ENCODE peak calls at places on chromosomes 1 and 21, in five cellular contexts. U is PC-3, L is mammary epithelial cell, H is HCT116, V is MM.1S. B is an unnamed sample.

GRCh38 chr1:209733409-209734192 is 22.3 kb upstream of the TRAF3IP3 start:
- DNase-seq in U (no peak), L (peak; percentile 75), H (no peak), V (no peak), B (no peak)

GRCh38 chr1:55645286-55645685 is 430.1 kb upstream of the USP24 start:
- DNase-seq in U (no peak), L (no peak), H (no peak), V (no peak), B (no peak)

GRCh38 chr1:165424454-165425283 is 20.3 kb downstream of the RXRG start:
- DNase-seq in U (no peak), L (no peak), H (no peak), V (peak; percentile 80), B (no peak)

GRCh38 chr21:29271927-29272333 is 26.8 kb upstream of the BACH1 start:
- DNase-seq in U (no peak), L (no peak), H (no peak), V (no peak), B (no peak)

GRCh38 chr1:41483960-41484844 is at the start of gene EDN2:
- DNase-seq in U (peak; percentile 63), L (peak; percentile 66), H (no peak), V (no peak), B (no peak)

GRCh38 chr1:37764888-37765441 is at the start of gene EPHA10:
- DNase-seq in U (no peak), L (no peak), H (no peak), V (no peak), B (no peak)

GRCh38 chr21:17542371-17542992 is 29.6 kb downstream of the CXADR start:
- DNase-seq in U (no peak), L (no peak), H (no peak), V (no peak), B (no peak)

GRCh38 chr1:87329051-87329755 is 523 bp downstream of the LMO4 start:
- DNase-seq in U (peak; percentile 30), L (peak; percentile 28), H (no peak), V (peak; percentile 62), B (peak; percentile 63)

GRCh38 chr1:214296860-214297699 is 16.1 kb downstream of the SMYD2 start:
- DNase-seq in U (peak; percentile 84), L (peak; percentile 46), H (no peak), V (peak; percentile 32), B (no peak)

GRCh38 chr1:54362881-54363340 is 43.3 kb downstream of the SSBP3 start:
- DNase-seq in U (no peak), L (no peak), H (no peak), V (no peak), B (no peak)

GRCh38 chr1:148308832-148309458 is 156.9 kb upstream of the NBPF11 start:
- DNase-seq in U (no peak), L (peak; percentile 59), H (no peak), V (no peak), B (no peak)

GRCh38 chr1:150567341-150567716 is 12.1 kb downstream of the MCL1 start:
- DNase-seq in U (no peak), L (no peak), H (no peak), V (peak; percentile 88), B (peak; percentile 73)

GRCh38 chr1:78004719-78005346 is at the start of gene DNAJB4:
- DNase-seq in U (peak; percentile 95), L (peak; percentile 96), H (peak; percentile 97), V (peak; percentile 98), B (peak; percentile 78)

GRCh38 chr1:147721711-147722110 is 38.7 kb downstream of the GJA5 start:
- DNase-seq in U (peak; percentile 22), L (peak; percentile 83), H (no peak), V (no peak), B (no peak)

GRCh38 chr1:179145521-179145920 is 63.7 kb downstream of the TOR3A start:
- DNase-seq in U (no peak), L (no peak), H (no peak), V (no peak), B (no peak)

GRCh38 chr1:100249155-100249536 is 488 bp downstream of the DBT start:
- DNase-seq in U (no peak), L (no peak), H (no peak), V (no peak), B (no peak)

GRCh38 chr1:156282143-156282478 is 514 bp downstream of the SMG5 start:
- DNase-seq in U (peak; percentile 58), L (no peak), H (peak; percentile 48), V (peak; percentile 47), B (no peak)

GRCh38 chr1:157431751-157432150 is 120.6 kb downstream of the FCRL5 start:
- DNase-seq in U (peak; percentile 79), L (peak; percentile 84), H (no peak), V (no peak), B (no peak)

GRCh38 chr1:22256213-22256512 is 113.3 kb upstream of the WNT4 start:
- DNase-seq in U (no peak), L (no peak), H (no peak), V (no peak), B (no peak)

GRCh38 chr1:226972931-226973330 is 32.8 kb downstream of the COQ8A start:
- DNase-seq in U (no peak), L (no peak), H (no peak), V (no peak), B (no peak)

GRCh38 chr1:55127827-55128343 is 87.3 kb downstream of the USP24 start:
- DNase-seq in U (peak; percentile 69), L (peak; percentile 7), H (no peak), V (no peak), B (no peak)

GRCh38 chr1:211280910-211281309 is 21.7 kb downstream of the RCOR3 start:
- DNase-seq in U (no peak), L (no peak), H (no peak), V (peak; percentile 92), B (no peak)

GRCh38 chr1:225921734-225922709 is 2.0 kb downstream of the PYCR2 start:
- DNase-seq in U (peak; percentile 91), L (peak; percentile 97), H (no peak), V (no peak), B (no peak)

GRCh38 chr1:225919906-225920305 is 4.1 kb downstream of the PYCR2 start:
- DNase-seq in U (peak; percentile 93), L (peak; percentile 83), H (no peak), V (no peak), B (peak; percentile 80)

GRCh38 chr1:225926551-225927113 is 2.6 kb upstream of the PYCR2 start:
- DNase-seq in U (peak; percentile 32), L (no peak), H (no peak), V (no peak), B (no peak)

GRCh38 chr1:225923381-225923691 is 714 bp downstream of the PYCR2 start:
- DNase-seq in U (no peak), L (no peak), H (no peak), V (no peak), B (no peak)

DNA sequence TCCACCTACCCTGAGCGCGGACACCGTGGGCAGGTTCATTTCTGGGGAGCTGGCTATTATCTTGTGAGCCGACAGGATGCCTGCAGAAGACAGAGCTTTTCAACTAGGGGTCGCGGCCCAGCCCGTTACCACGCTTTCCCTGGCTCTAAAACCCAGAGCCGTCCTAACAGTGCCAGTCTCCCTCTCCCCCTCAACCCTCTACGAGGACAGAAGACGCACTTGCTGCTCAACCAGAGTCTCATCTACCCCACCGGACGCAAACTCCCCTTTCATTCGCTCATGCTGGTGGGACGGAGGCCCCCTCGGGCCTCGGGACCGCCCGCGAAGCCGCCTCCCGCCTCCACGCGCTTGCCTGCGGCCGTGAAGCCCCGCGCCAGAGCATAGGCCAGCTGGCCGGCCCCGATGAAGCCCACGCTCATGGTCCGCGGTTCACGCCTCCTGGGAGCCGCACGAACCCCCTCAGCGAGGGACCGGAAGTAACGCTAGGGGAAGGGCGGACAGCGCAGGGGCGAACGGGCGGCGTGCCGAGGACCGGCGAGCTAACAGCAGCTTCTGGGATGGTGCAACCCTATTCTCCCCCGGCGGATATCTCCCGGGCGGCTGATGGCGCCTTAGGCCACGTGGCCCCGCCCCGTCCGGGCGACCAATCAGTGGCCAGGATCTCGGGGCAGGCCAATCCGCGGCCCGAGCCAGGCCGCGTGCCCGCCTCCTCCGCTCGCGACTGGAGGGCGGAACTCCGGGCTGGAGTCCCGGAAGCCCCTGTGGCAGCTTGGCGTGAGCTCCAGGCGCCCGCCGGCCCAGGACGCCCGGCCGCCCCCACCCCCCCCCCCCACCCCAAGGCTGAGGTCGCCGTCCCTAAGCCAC is at the start of gene PYCR2:
- DNase-seq in U (peak; percentile 99), L (peak; percentile 94), H (peak; percentile 90), V (peak; percentile 99), B (peak; percentile 96)
- TF ChIP-seq EZH2 in U (no peak), L (no peak), H (no peak), V (no peak), B (no peak)

DNA sequence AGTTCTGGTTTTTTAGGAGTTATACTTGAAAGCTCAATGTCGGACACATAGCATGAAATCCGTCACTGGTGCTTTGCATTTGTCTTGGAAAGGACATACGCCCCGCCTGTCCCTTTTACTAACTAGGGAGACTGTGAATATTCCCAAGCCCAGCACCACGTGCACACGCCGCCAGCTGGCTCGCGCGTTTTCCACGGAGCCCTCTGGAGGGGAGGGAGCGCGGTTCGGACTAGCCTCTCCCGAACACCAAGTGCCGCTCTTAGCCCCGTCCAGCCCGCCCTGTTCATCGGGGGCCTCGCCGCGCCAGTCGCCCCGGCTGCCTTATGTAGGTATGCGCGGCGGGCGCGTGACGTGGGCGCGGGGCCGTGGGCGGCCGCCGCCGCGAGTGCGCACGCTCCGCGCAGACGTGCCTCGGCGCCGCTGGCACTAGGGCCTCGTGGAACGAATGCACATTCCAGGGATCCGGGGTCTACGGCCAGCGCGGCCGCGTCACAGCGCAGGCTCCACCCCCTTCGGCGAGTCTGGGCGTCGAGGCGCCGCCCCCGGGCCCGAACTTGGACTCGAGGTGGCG is 689 bp upstream of the IRF2BP2 start:
- DNase-seq in U (peak; percentile 84), L (peak; percentile 92), H (peak; percentile 82), V (peak; percentile 95), B (peak; percentile 92)
- H3K9ac ChIP-seq in U (peak overlapping the region; percentile 95), L (peak overlapping the region; percentile 99), H (peak overlapping the region; percentile 93), V (peak overlapping the region; percentile 99), B (peak overlapping the region; percentile 98)

DNA sequence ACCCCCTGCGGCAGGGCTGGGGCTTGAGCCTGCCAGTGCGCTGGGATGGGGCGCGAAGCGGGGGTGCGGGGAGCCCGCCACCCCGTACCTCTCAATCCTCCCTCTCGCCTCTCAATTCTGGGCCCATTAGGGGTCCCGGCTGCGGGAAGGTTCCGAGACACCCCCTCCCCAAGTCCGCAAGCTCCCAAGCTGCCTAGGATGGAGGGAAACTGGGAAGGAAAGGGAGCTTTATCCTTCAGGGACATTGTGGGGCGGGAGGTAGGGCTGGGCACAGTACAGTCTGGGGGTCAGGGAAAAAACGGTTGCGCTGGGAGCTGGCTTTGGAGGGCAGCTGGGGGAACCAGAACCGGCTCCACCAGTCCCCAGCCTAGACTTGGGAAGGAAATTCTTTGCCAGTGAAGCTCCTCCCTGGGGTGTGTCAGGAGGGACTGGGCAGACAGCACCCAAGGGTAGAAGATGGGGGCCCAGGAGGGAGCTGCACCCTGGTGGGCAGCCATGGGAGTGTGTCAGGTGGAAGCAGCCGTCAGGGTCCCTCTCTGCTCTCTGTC is 904 bp downstream of the GJB3 start:
- DNase-seq in U (peak; percentile 86), L (peak; percentile 72), H (no peak), V (no peak), B (no peak)
- TF ChIP-seq EZH2 in U (no peak), L (no peak), H (no peak), V (no peak), B (no peak)

DNA sequence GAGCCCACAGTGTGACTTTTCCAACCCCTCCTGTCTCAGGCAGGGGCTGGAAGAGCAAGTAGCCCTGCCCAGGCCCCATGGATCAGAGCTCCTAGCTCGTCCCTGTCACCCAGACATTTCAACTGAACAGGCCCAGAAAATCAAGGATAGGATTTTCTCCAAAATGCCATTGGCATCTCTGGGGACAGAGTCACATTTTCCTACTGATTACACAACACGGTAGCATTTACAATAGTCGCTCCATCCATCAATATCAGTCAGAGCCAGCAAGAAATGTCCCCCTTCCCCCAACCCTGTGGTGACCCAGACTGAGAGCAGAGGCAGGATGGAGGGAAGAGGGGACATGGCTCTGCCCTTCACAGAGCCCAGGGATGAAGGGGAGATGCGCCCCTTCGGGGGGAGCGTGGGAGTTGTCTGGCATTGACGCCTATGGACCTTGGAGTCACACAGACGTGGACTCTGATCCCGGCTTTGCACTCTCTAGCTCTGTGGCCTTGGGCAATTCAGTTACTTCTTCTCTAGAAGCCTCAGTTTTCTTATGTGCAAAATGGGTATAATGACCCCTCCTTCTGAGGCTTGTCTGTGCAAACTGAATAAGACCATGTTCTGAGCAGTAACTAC is 275.6 kb downstream of the FOXD2 start:
- DNase-seq in U (no peak), L (no peak), H (no peak), V (no peak), B (no peak)
- H3K9ac ChIP-seq in U (no peak overlapping the region), L (no peak overlapping the region), H (no peak overlapping the region), V (no peak overlapping the region), B (no peak overlapping the region)

B was measured in DND-41.